ENCODE peak calls at places on chromosome 19, in seven cellular contexts. X is AG10803, O is heart right ventricle, K is NCI-H1105, D is T-helper 2 cell, A is substantia nigra, T is RKO. B is an unnamed sample.

GRCh38 chr19:49147923-49148682 is 7.1 kb downstream of the HRC start:
- DNase-seq in A (no peak), D (no peak), K (no peak), X (no peak), T (no peak), O (peak; percentile 73), B (no peak)

GRCh38 chr19:27738569-27739193 is 1474.3 kb downstream of the UQCRFS1 start:
- DNase-seq in X (no peak), D (no peak), T (no peak), K (no peak), O (no peak), A (no peak), B (no peak)

GRCh38 chr19:45009625-45010255 is 8.5 kb downstream of the RELB start:
- DNase-seq in X (no peak), A (no peak), K (no peak), D (no peak), O (no peak), T (no peak), B (no peak)

GRCh38 chr19:15623711-15624318 is 8.8 kb downstream of the CYP4F8 start:
- DNase-seq in K (no peak), O (no peak), D (no peak), T (peak; percentile 36), X (no peak), A (no peak), B (no peak)

GRCh38 chr19:3387645-3388589 is 21.5 kb downstream of the NFIC start:
- DNase-seq in K (peak; percentile 92), T (no peak), D (no peak), A (peak; percentile 85), O (peak; percentile 79), X (peak; percentile 84), B (peak; percentile 93)

GRCh38 chr19:55341191-55342043 is 1.7 kb downstream of the KMT5C start:
- DNase-seq in O (peak; percentile 78), D (peak; percentile 48), A (peak; percentile 11), T (peak; percentile 72), K (peak; percentile 92), X (peak; percentile 53), B (peak; percentile 48)

GRCh38 chr19:848457-848921 is 3.6 kb upstream of the ELANE start:
- DNase-seq in K (no peak), A (no peak), D (no peak), X (no peak), O (no peak), T (no peak), B (no peak)

GRCh38 chr19:49097453-49098288 is 12.4 kb downstream of the SNRNP70 start:
- DNase-seq in X (peak; percentile 66), K (peak; percentile 52), D (peak; percentile 61), A (peak; percentile 39), O (peak; percentile 56), T (peak; percentile 78), B (peak; percentile 45)